ENCODE peak calls at places on chromosomes 5 and 9, in seven cellular contexts. U, W, J, Y, B, P and Z are unnamed samples.

GRCh38 chr5:179731791-179732411 is 721 bp upstream of the MAML1 start:
- DNase-seq in U (peak; percentile 52), W (peak; percentile 11), J (peak; percentile 10), Y (peak; percentile 73), B (no peak), P (peak; percentile 73), Z (peak; percentile 93)

GRCh38 chr5:146137967-146138403 is 32.6 kb upstream of the PLAC8L1 start:
- DNase-seq in U (no peak), W (no peak), J (no peak), Y (no peak), B (no peak), P (peak; percentile 29), Z (peak; percentile 90)

GRCh38 chr5:151264113-151264512 is 11.1 kb downstream of the GM2A start:
- DNase-seq in U (peak; percentile 67), W (no peak), J (no peak), Y (no peak), B (no peak), P (no peak), Z (peak; percentile 79)

GRCh38 chr5:136034976-136035375 is 6.2 kb downstream of the TGFBI start:
- DNase-seq in U (no peak), W (peak; percentile 59), J (no peak), Y (no peak), B (no peak), P (no peak), Z (no peak)

GRCh38 chr9:72396247-72397091 is 31.5 kb upstream of the ZFAND5 start:
- DNase-seq in U (no peak), W (no peak), J (no peak), Y (peak; percentile 80), B (peak; percentile 59), P (peak; percentile 62), Z (peak; percentile 84)

GRCh38 chr9:26833792-26834191 is 58.8 kb downstream of the CAAP1 start:
- DNase-seq in U (no peak), W (no peak), J (no peak), Y (no peak), B (no peak), P (no peak), Z (peak; percentile 6)

GRCh38 chr5:142981886-142982820 is 212.0 kb downstream of the ARHGAP26 start:
- DNase-seq in U (no peak), W (peak; percentile 88), J (no peak), Y (no peak), B (peak; percentile 68), P (peak; percentile 54), Z (peak; percentile 91)

GRCh38 chr5:146069780-146070099 is 35.6 kb downstream of the PLAC8L1 start:
- DNase-seq in U (no peak), W (no peak), J (no peak), Y (no peak), B (no peak), P (no peak), Z (no peak)

GRCh38 chr9:16501098-16501663 is 369.3 kb downstream of the BNC2 start:
- DNase-seq in U (no peak), W (no peak), J (no peak), Y (no peak), B (no peak), P (no peak), Z (peak; percentile 20)

GRCh38 chr5:53323511-53323910 is 156.9 kb upstream of the FST start:
- DNase-seq in U (no peak), W (no peak), J (no peak), Y (no peak), B (no peak), P (no peak), Z (peak; percentile 82)

GRCh38 chr5:173458819-173459218 is 130.6 kb upstream of the STC2 start:
- DNase-seq in U (no peak), W (no peak), J (no peak), Y (peak; percentile 65), B (no peak), P (peak; percentile 60), Z (peak; percentile 76)

GRCh38 chr5:159456722-159457462 is 126.6 kb upstream of the IL12B start:
- DNase-seq in U (peak; percentile 84), W (no peak), J (peak; percentile 63), Y (no peak), B (no peak), P (no peak), Z (peak; percentile 79)

GRCh38 chr5:172878585-172879433 is 44.8 kb downstream of the ERGIC1 start:
- DNase-seq in U (no peak), W (no peak), J (no peak), Y (no peak), B (no peak), P (no peak), Z (no peak)

GRCh38 chr5:143182901-143183820 is 220.3 kb downstream of the NR3C1 start:
- DNase-seq in U (peak; percentile 89), W (peak; percentile 38), J (peak; percentile 10), Y (no peak), B (no peak), P (peak; percentile 78), Z (no peak)

GRCh38 chr5:11564716-11565115 is 339.5 kb downstream of the CTNND2 start:
- DNase-seq in U (no peak), W (no peak), J (no peak), Y (no peak), B (no peak), P (no peak), Z (no peak)

GRCh38 chr5:68277427-68277826 is 61.9 kb downstream of the PIK3R1 start:
- DNase-seq in U (no peak), W (no peak), J (no peak), Y (no peak), B (no peak), P (no peak), Z (peak; percentile 57)

GRCh38 chr5:71769265-71769664 is 50.2 kb downstream of the CARTPT start:
- DNase-seq in U (no peak), W (no peak), J (no peak), Y (no peak), B (no peak), P (no peak), Z (no peak)

GRCh38 chr9:136693490-136694162 is 6.4 kb upstream of the AGPAT2 start:
- DNase-seq in U (peak; percentile 51), W (no peak), J (no peak), Y (no peak), B (peak; percentile 39), P (no peak), Z (peak; percentile 89)

GRCh38 chr5:178106086-178106485 is 7.2 kb upstream of the N4BP3 start:
- DNase-seq in U (no peak), W (no peak), J (no peak), Y (no peak), B (no peak), P (no peak), Z (no peak)

GRCh38 chr5:81650992-81651391 is 99.9 kb downstream of the SSBP2 start:
- DNase-seq in U (no peak), W (no peak), J (no peak), Y (no peak), B (no peak), P (no peak), Z (no peak)

GRCh38 chr5:5616247-5616895 is 193.9 kb downstream of the ICE1 start:
- DNase-seq in U (no peak), W (no peak), J (no peak), Y (no peak), B (no peak), P (no peak), Z (no peak)